ENCODE peak calls at places on chromosomes 13 and 19, in ten cellular contexts. Q is HepG2, T is GM23248, B is neuronal stem cell, A is IMR-90, F is PC-3, L is keratinocyte, Z is astrocyte, M is MM.1S, U is H9. W is an unnamed sample.

GRCh38 chr13:35600137-35600536 is 123.6 kb upstream of the MAB21L1 start:
- DNase-seq in Q (peak), T (peak), B (no peak), A (peak), F (no peak), L (no peak), Z (peak), M (no peak), U (no peak), W (no peak)

GRCh38 chr19:3618144-3618810 is 8.3 kb downstream of the CACTIN start:
- DNase-seq in Q (no peak), T (peak), B (no peak), A (peak), F (peak), L (no peak), Z (no peak), M (peak), U (peak), W (peak)

GRCh38 chr13:27678306-27679040 is 56.8 kb downstream of the POLR1D start:
- DNase-seq in Q (no peak), T (no peak), B (no peak), A (peak), F (peak), L (peak), Z (no peak), M (no peak), U (peak), W (no peak)

GRCh38 chr13:25686831-25687495 is 315.2 kb downstream of the ATP8A2 start:
- DNase-seq in Q (no peak), T (no peak), B (no peak), A (no peak), F (no peak), L (no peak), Z (no peak), M (no peak), U (no peak), W (no peak)

GRCh38 chr13:86922936-86923335 is 748.2 kb upstream of the SLITRK5 start:
- DNase-seq in Q (no peak), T (peak), B (no peak), A (peak), F (no peak), L (no peak), Z (peak), M (no peak), U (no peak), W (no peak)

GRCh38 chr13:28574617-28575142 is 79.8 kb upstream of the FLT1 start:
- DNase-seq in Q (peak), T (peak), B (no peak), A (peak), F (peak), L (peak), Z (peak), M (no peak), U (no peak), W (no peak)

GRCh38 chr19:56972291-56972914 is 131.9 kb upstream of the PEG3 start:
- DNase-seq in Q (no peak), T (no peak), B (no peak), A (no peak), F (no peak), L (no peak), Z (no peak), M (no peak), U (no peak), W (no peak)

GRCh38 chr19:1183543-1184172 is 9.6 kb upstream of the SBNO2 start:
- DNase-seq in Q (peak), T (no peak), B (no peak), A (peak), F (peak), L (no peak), Z (no peak), M (no peak), U (peak), W (no peak)

GRCh38 chr13:74867460-74867859 is 614.5 kb downstream of the TBC1D4 start:
- DNase-seq in Q (no peak), T (peak), B (no peak), A (no peak), F (peak), L (no peak), Z (peak), M (no peak), U (no peak), W (no peak)

GRCh38 chr13:106588367-106588766 is 20.4 kb upstream of the ARGLU1 start:
- DNase-seq in Q (no peak), T (no peak), B (no peak), A (no peak), F (no peak), L (no peak), Z (no peak), M (no peak), U (no peak), W (no peak)

GRCh38 chr13:33694546-33694945 is 123.4 kb upstream of the RFC3 start:
- DNase-seq in Q (no peak), T (no peak), B (no peak), A (no peak), F (no peak), L (no peak), Z (no peak), M (no peak), U (no peak), W (no peak)

GRCh38 chr13:109715902-109716301 is 70.5 kb downstream of the IRS2 start:
- DNase-seq in Q (no peak), T (peak), B (no peak), A (peak), F (peak), L (no peak), Z (no peak), M (no peak), U (no peak), W (no peak)

GRCh38 chr19:42323852-42324654 is 1.4 kb upstream of the MEGF8 start:
- DNase-seq in Q (no peak), T (peak), B (no peak), A (no peak), F (no peak), L (no peak), Z (no peak), M (no peak), U (no peak), W (peak)

GRCh38 chr13:45691667-45692066 is 10.5 kb upstream of the CBY2 start:
- DNase-seq in Q (no peak), T (no peak), B (no peak), A (no peak), F (no peak), L (no peak), Z (no peak), M (no peak), U (no peak), W (no peak)

GRCh38 chr19:2087621-2088100 is 8.5 kb downstream of the MOB3A start:
- DNase-seq in Q (no peak), T (no peak), B (no peak), A (no peak), F (no peak), L (no peak), Z (no peak), M (peak), U (no peak), W (peak)

GRCh38 chr19:11381535-11382369 is 2.4 kb downstream of the EPOR start:
- DNase-seq in Q (no peak), T (peak), B (peak), A (peak), F (peak), L (peak), Z (peak), M (peak), U (peak), W (peak)

GRCh38 chr19:38557205-38557799 is 60.5 kb downstream of the MAP4K1 start:
- DNase-seq in Q (no peak), T (no peak), B (no peak), A (no peak), F (peak), L (no peak), Z (no peak), M (no peak), U (no peak), W (peak)

GRCh38 chr19:12596927-12597548 is 13.6 kb downstream of the ZNF490 start:
- DNase-seq in Q (no peak), T (no peak), B (no peak), A (no peak), F (no peak), L (no peak), Z (no peak), M (no peak), U (no peak), W (no peak)

GRCh38 chr13:31073859-31074718 is 87.6 kb downstream of the HSPH1 start:
- DNase-seq in Q (no peak), T (peak), B (peak), A (peak), F (no peak), L (no peak), Z (peak), M (peak), U (no peak), W (no peak)

GRCh38 chr13:58452123-58452623 is 820.6 kb downstream of the PCDH17 start:
- DNase-seq in Q (peak), T (no peak), B (no peak), A (no peak), F (no peak), L (no peak), Z (peak), M (no peak), U (no peak), W (no peak)

GRCh38 chr19:35224681-35225604 is 3.6 kb downstream of the FAM187B start:
- DNase-seq in Q (no peak), T (no peak), B (no peak), A (no peak), F (no peak), L (no peak), Z (no peak), M (no peak), U (peak), W (no peak)

GRCh38 chr19:7902796-7903243 is 857 bp upstream of the MAP2K7 start:
- DNase-seq in Q (no peak), T (peak), B (no peak), A (no peak), F (peak), L (no peak), Z (no peak), M (peak), U (no peak), W (no peak)
- H2AFZ ChIP-seq in Q (no peak), T (peak), B (peak), A (peak), F (peak), L (no peak), Z (peak), M (peak), U (no peak), W (peak)

GRCh38 chr13:113410472-113411201 is 42.7 kb downstream of the ADPRHL1 start:
- DNase-seq in Q (peak), T (peak), B (no peak), A (peak), F (peak), L (no peak), Z (peak), M (no peak), U (no peak), W (no peak)

GRCh38 chr13:113413898-113414282 is 39.4 kb downstream of the ADPRHL1 start:
- DNase-seq in Q (no peak), T (peak), B (no peak), A (no peak), F (no peak), L (no peak), Z (no peak), M (no peak), U (no peak), W (no peak)

GRCh38 chr13:113412440-113412839 is 40.8 kb downstream of the ADPRHL1 start:
- DNase-seq in Q (no peak), T (no peak), B (no peak), A (no peak), F (no peak), L (no peak), Z (no peak), M (no peak), U (no peak), W (no peak)

GRCh38 chr13:113413178-113413897 is 40.0 kb downstream of the ADPRHL1 start:
- DNase-seq in Q (no peak), T (no peak), B (no peak), A (no peak), F (no peak), L (no peak), Z (no peak), M (no peak), U (no peak), W (no peak)

GRCh38 chr13:113411216-113412023 is 41.9 kb downstream of the ADPRHL1 start:
- DNase-seq in Q (peak), T (peak), B (no peak), A (peak), F (peak), L (no peak), Z (peak), M (no peak), U (no peak), W (no peak)
- H2AFZ ChIP-seq in Q (no peak), T (peak), B (no peak), A (peak), F (peak), L (no peak), Z (peak), M (no peak), U (no peak), W (no peak)

DNA sequence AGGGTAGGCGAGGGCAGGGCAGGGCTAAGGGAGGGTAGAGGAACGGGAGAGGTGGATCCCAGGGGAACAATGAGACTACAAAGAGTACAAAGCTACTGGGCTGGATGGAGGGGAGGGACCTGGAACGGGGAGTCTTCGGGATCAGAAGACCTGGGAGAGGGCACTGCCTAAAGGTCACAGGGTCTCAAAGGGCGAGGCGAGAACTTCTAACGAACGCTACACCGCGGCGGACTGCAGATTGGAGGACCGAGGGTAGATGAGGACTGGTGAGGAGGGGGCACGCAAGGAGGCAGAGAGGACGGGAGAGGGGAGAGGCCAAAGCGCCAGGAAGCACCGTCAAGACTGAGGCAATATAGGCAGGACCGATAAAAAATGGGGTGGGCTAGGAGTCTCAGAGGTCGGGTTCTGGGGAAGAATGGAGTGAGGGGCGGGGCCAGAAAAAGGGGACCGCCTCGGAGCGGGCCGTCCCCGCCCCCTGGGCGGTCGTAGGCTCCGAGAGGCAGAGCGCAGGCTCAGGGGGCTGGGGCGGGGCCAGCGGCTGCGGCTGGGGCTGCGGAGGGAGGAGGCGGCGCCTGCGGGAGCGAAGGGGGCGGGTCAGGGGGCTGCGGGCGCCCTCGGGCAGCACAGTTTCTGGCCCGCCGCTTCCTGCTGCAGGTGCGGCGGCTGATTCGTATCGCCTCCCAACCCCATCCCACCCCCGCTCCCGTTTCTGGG is 1.3 kb upstream of the KCNC3 start:
- DNase-seq in Q (peak), T (peak), B (peak), A (peak), F (peak), L (no peak), Z (no peak), M (peak), U (peak), W (peak)
- H2AFZ ChIP-seq in Q (no peak), T (no peak), B (peak), A (peak), F (peak), L (no peak), Z (no peak), M (no peak), U (no peak), W (no peak)

GRCh38 chr13:42363941-42364612 is 92.1 kb downstream of the AKAP11 start:
- DNase-seq in Q (no peak), T (peak), B (no peak), A (peak), F (peak), L (no peak), Z (peak), M (no peak), U (peak), W (no peak)
- H2AFZ ChIP-seq in Q (no peak), T (no peak), B (no peak), A (no peak), F (peak), L (no peak), Z (peak), M (no peak), U (no peak), W (no peak)

GRCh38 chr13:79919109-79919508 is 421.8 kb downstream of the SPRY2 start:
- DNase-seq in Q (no peak), T (no peak), B (no peak), A (no peak), F (no peak), L (no peak), Z (no peak), M (no peak), U (no peak), W (no peak)
- H2AFZ ChIP-seq in Q (no peak), T (peak), B (peak), A (no peak), F (no peak), L (peak), Z (no peak), M (no peak), U (no peak), W (no peak)

W was measured in Karpas-422.